ENCODE peak calls at places on chromosomes 11 and 22, in eight cellular contexts. One of them, this sample, is unnamed.

GRCh38 chr11:36041988-36042606 is 98.2 kb downstream of the LDLRAD3 start:
- ATAC-seq in stimulated activated naive B cell treated with anti-CD40 and anti-IgM and Interleukin-4, amounts not matched to agents 10 μg/mL and 1 μg/mL and 100 μg/mL, for 72 hours: peak
- ATAC-seq in left colon: no peak
- ATAC-seq in CD4-positive, alpha-beta T cell: no peak
- ATAC-seq in CD8-positive, alpha-beta T cell: no peak
- ATAC-seq in RWPE2: no peak
- ATAC-seq in Right ventricle myocardium superior: no peak
- ATAC-seq in aorta: no peak
- ATAC-seq in this sample: no peak

GRCh38 chr11:76810151-76810853 is 27.1 kb downstream of the TSKU start:
- ATAC-seq in stimulated activated naive B cell treated with anti-CD40 and anti-IgM and Interleukin-4, amounts not matched to agents 10 μg/mL and 1 μg/mL and 100 μg/mL, for 72 hours: peak
- ATAC-seq in left colon: peak
- ATAC-seq in CD4-positive, alpha-beta T cell: no peak
- ATAC-seq in CD8-positive, alpha-beta T cell: no peak
- ATAC-seq in RWPE2: peak
- ATAC-seq in Right ventricle myocardium superior: peak
- ATAC-seq in aorta: peak
- ATAC-seq in this sample: peak

GRCh38 chr11:111944651-111945051 is 7.5 kb downstream of the DIXDC1 start:
- ATAC-seq in stimulated activated naive B cell treated with anti-CD40 and anti-IgM and Interleukin-4, amounts not matched to agents 10 μg/mL and 1 μg/mL and 100 μg/mL, for 72 hours: peak
- ATAC-seq in left colon: no peak
- ATAC-seq in CD4-positive, alpha-beta T cell: no peak
- ATAC-seq in CD8-positive, alpha-beta T cell: peak
- ATAC-seq in RWPE2: peak
- ATAC-seq in Right ventricle myocardium superior: no peak
- ATAC-seq in aorta: peak
- ATAC-seq in this sample: peak

GRCh38 chr11:9875402-9875801 is 211.5 kb downstream of the SWAP70 start:
- ATAC-seq in stimulated activated naive B cell treated with anti-CD40 and anti-IgM and Interleukin-4, amounts not matched to agents 10 μg/mL and 1 μg/mL and 100 μg/mL, for 72 hours: no peak
- ATAC-seq in left colon: no peak
- ATAC-seq in CD4-positive, alpha-beta T cell: no peak
- ATAC-seq in CD8-positive, alpha-beta T cell: no peak
- ATAC-seq in RWPE2: no peak
- ATAC-seq in Right ventricle myocardium superior: no peak
- ATAC-seq in aorta: no peak
- ATAC-seq in this sample: no peak

GRCh38 chr22:36902143-36902911 is 11.1 kb upstream of the CSF2RB start:
- ATAC-seq in stimulated activated naive B cell treated with anti-CD40 and anti-IgM and Interleukin-4, amounts not matched to agents 10 μg/mL and 1 μg/mL and 100 μg/mL, for 72 hours: no peak
- ATAC-seq in left colon: no peak
- ATAC-seq in CD4-positive, alpha-beta T cell: no peak
- ATAC-seq in CD8-positive, alpha-beta T cell: no peak
- ATAC-seq in RWPE2: no peak
- ATAC-seq in Right ventricle myocardium superior: peak
- ATAC-seq in aorta: no peak
- ATAC-seq in this sample: peak

GRCh38 chr11:16603245-16603644 is 135.2 kb upstream of the C11orf58 start:
- ATAC-seq in stimulated activated naive B cell treated with anti-CD40 and anti-IgM and Interleukin-4, amounts not matched to agents 10 μg/mL and 1 μg/mL and 100 μg/mL, for 72 hours: no peak
- ATAC-seq in left colon: no peak
- ATAC-seq in CD4-positive, alpha-beta T cell: no peak
- ATAC-seq in CD8-positive, alpha-beta T cell: no peak
- ATAC-seq in RWPE2: no peak
- ATAC-seq in Right ventricle myocardium superior: no peak
- ATAC-seq in aorta: no peak
- ATAC-seq in this sample: peak

GRCh38 chr22:46140989-46141928 is 9.1 kb upstream of the PPARA start:
- ATAC-seq in stimulated activated naive B cell treated with anti-CD40 and anti-IgM and Interleukin-4, amounts not matched to agents 10 μg/mL and 1 μg/mL and 100 μg/mL, for 72 hours: no peak
- ATAC-seq in left colon: no peak
- ATAC-seq in CD4-positive, alpha-beta T cell: no peak
- ATAC-seq in CD8-positive, alpha-beta T cell: no peak
- ATAC-seq in RWPE2: no peak
- ATAC-seq in Right ventricle myocardium superior: no peak
- ATAC-seq in aorta: no peak
- ATAC-seq in this sample: no peak

GRCh38 chr11:123231263-123231662 is 36.2 kb upstream of the CLMP start:
- ATAC-seq in stimulated activated naive B cell treated with anti-CD40 and anti-IgM and Interleukin-4, amounts not matched to agents 10 μg/mL and 1 μg/mL and 100 μg/mL, for 72 hours: no peak
- ATAC-seq in left colon: no peak
- ATAC-seq in CD4-positive, alpha-beta T cell: no peak
- ATAC-seq in CD8-positive, alpha-beta T cell: no peak
- ATAC-seq in RWPE2: no peak
- ATAC-seq in Right ventricle myocardium superior: no peak
- ATAC-seq in aorta: no peak
- ATAC-seq in this sample: no peak

GRCh38 chr22:19120829-19121630 is 1.2 kb downstream of the DGCR2 start:
- ATAC-seq in stimulated activated naive B cell treated with anti-CD40 and anti-IgM and Interleukin-4, amounts not matched to agents 10 μg/mL and 1 μg/mL and 100 μg/mL, for 72 hours: no peak
- ATAC-seq in left colon: peak
- ATAC-seq in CD4-positive, alpha-beta T cell: no peak
- ATAC-seq in CD8-positive, alpha-beta T cell: no peak
- ATAC-seq in RWPE2: peak
- ATAC-seq in Right ventricle myocardium superior: peak
- ATAC-seq in aorta: no peak
- ATAC-seq in this sample: peak

GRCh38 chr11:120632579-120632978 is 121.0 kb downstream of the GRIK4 start:
- ATAC-seq in stimulated activated naive B cell treated with anti-CD40 and anti-IgM and Interleukin-4, amounts not matched to agents 10 μg/mL and 1 μg/mL and 100 μg/mL, for 72 hours: peak
- ATAC-seq in left colon: no peak
- ATAC-seq in CD4-positive, alpha-beta T cell: no peak
- ATAC-seq in CD8-positive, alpha-beta T cell: no peak
- ATAC-seq in RWPE2: peak
- ATAC-seq in Right ventricle myocardium superior: no peak
- ATAC-seq in aorta: no peak
- ATAC-seq in this sample: no peak

This sample was measured in esophagus mucosa.